ENCODE peak calls at places on chromosomes 5 and 9, in seven cellular contexts. N, D, S, K, V, L and G are unnamed samples.

GRCh38 chr5:139683295-139684271 is 35.4 kb downstream of the CXXC5 start:
- DNase-seq in N (no peak), D (no peak), S (no peak), K (no peak), V (no peak), L (no peak), G (no peak)

GRCh38 chr5:179239256-179240135 is 105.8 kb downstream of the ADAMTS2 start:
- DNase-seq in N (no peak), D (peak), S (no peak), K (no peak), V (no peak), L (peak), G (no peak)

GRCh38 chr5:30808996-30809395 is 384.5 kb upstream of the CDH6 start:
- DNase-seq in N (no peak), D (no peak), S (no peak), K (no peak), V (peak), L (no peak), G (no peak)

GRCh38 chr5:67093259-67093658 is 103.3 kb downstream of the CD180 start:
- DNase-seq in N (peak), D (no peak), S (no peak), K (no peak), V (peak), L (no peak), G (no peak)

GRCh38 chr9:122402403-122403268 is 31.8 kb downstream of the PTGS1 start:
- DNase-seq in N (peak), D (no peak), S (no peak), K (peak), V (peak), L (no peak), G (peak)

GRCh38 chr5:148374693-148375360 is 8.9 kb upstream of the FBXO38 start:
- DNase-seq in N (peak), D (peak), S (no peak), K (peak), V (peak), L (peak), G (peak)

GRCh38 chr5:123511290-123511647 is 708 bp upstream of the CSNK1G3 start:
- DNase-seq in N (peak), D (no peak), S (no peak), K (no peak), V (peak), L (no peak), G (no peak)

GRCh38 chr5:98770158-98770910 is 3.1 kb upstream of the RGMB start:
- DNase-seq in N (peak), D (no peak), S (no peak), K (peak), V (peak), L (peak), G (peak)

DNA sequence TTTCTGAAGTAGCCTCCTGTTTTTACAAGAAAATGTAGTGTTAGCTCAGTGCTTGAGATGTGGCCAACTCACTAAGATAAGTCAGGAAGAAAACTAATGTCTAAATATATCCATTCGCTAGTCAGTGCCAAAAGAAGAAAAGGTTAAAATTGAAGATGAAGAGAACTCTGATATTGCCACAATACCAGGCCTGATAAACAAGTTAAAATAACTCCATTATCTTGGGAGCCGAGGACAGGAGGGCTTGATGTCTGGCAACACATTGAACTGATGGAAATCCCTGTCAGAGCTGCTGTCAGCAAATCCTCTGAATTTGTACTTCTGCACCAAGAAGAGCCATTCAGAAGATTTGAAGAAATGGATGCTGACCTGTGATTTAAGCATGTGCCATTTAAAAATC is 103.4 kb downstream of the LRRC70 start:
- DNase-seq in N (no peak), D (no peak), S (no peak), K (no peak), V (no peak), L (no peak), G (no peak)
- TF ChIP-seq CTCF in N (no peak), D (no peak), S (no peak), K (no peak), V (no peak), L (no peak), G (no peak)

DNA sequence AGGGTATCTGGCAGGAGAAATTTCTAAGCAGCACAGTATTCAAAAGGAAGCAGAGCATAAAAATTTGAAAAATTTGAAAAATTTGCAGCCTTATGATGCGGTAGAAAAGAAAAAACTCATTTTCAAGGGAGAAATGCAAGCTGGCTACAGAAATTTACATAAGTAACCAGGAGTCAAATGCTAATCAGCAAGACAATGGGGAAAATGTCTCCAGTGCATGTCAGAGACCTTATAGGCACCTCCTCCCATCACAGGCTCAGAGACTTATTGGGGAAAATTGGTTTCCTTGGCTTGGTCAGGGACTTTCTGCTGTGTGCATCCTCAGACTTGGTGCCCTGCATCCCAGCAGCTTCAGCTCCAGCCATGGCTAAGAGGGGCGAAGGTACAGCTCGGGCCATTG is 35.8 kb downstream of the IZUMO3 start:
- DNase-seq in N (no peak), D (no peak), S (no peak), K (no peak), V (no peak), L (no peak), G (no peak)
- TF ChIP-seq CTCF in N (no peak), D (no peak), S (no peak), K (no peak), V (no peak), L (no peak), G (no peak)

DNA sequence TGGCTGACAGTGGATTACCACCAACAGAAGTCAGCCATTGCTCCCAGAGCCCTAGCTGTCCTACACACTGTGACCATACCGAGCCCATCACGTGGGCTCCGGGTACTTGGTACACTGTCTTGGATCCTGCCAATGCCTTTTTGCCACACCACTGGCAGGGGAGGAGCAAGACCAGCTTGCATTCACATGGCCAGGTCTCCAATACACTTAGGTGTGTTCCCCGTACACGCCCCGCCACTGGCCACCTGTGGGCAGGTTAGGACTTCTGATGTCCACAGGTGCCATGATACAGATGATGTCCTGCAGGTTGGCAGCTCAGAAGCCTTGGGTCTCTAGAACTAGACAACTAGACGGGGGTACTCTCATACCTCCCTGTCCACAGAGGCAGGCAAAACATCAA is 5.4 kb upstream of the DIPK1B start:
- DNase-seq in N (no peak), D (no peak), S (no peak), K (no peak), V (no peak), L (no peak), G (no peak)
- TF ChIP-seq CTCF in N (no peak), D (no peak), S (no peak), K (no peak), V (no peak), L (no peak), G (no peak)

DNA sequence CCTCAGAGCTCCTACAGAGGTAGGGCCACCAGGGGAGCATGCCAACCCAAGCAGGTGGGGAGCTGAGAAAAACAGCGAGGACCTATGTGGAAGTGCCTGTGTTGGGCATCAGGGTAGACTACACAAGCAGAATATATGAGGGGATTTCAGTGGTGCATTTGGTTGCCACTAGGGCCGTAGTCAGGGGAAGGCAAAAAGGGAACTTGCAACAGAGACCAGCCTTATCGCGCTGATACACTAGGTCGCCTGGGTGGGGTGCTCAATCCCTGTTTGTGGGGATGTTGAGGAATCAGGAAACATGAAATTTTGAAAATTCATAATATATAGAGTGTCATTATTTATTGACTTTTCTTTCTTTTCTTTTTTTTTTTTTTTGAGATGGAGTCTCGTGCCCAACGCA is 370.9 kb upstream of the PRR16 start:
- DNase-seq in N (no peak), D (peak), S (no peak), K (no peak), V (no peak), L (no peak), G (no peak)
- TF ChIP-seq CTCF in N (no peak), D (no peak), S (no peak), K (no peak), V (no peak), L (no peak), G (no peak)

DNA sequence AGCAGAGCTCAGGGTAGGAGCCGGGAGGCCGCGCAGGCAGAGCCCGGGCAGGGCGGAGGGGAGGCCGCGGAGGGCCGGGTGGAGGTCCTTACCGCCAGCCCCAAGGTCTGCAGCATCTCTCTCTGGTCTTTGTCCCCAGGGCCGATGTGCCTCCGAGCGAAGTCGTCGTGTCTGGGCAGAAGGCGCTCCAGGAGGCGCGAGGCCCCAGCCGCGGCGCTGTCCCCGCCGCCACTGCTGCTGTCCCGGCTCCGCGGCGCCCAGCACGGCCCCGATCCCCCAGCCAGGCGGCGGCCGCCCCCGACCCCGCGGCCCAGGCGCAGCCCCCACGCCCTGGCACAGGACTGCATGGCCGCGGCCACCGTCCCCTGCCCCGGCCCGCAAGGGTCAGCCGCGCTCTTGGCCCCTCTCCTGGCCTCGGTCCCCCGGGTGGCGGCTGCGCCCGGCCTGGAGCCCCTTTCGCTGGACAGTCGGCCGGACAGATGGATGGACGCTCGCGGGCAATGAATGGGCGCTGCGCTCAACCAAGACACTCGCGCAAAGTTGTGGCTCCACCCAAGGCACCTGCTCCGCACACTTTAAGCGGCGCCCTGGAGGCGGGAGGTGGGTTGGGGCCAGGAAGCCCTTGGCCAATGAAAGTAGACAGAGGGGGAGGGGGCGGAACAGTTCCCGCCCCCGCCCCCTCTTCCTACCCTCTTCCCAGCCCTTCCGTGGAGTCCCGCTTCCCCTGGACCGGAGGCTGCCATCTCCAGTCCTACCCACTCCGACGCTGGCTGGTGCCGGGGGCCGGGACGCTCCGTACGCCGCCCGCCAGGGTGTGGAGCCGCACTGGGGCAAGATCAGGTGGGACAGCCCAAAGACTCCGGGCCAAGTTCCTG is at the start of gene GLDC:
- DNase-seq in N (peak), D (peak), S (peak), K (peak), V (no peak), L (peak), G (peak)
- TF ChIP-seq CTCF in N (no peak), D (no peak), S (no peak), K (no peak), V (no peak), L (no peak), G (no peak)

DNA sequence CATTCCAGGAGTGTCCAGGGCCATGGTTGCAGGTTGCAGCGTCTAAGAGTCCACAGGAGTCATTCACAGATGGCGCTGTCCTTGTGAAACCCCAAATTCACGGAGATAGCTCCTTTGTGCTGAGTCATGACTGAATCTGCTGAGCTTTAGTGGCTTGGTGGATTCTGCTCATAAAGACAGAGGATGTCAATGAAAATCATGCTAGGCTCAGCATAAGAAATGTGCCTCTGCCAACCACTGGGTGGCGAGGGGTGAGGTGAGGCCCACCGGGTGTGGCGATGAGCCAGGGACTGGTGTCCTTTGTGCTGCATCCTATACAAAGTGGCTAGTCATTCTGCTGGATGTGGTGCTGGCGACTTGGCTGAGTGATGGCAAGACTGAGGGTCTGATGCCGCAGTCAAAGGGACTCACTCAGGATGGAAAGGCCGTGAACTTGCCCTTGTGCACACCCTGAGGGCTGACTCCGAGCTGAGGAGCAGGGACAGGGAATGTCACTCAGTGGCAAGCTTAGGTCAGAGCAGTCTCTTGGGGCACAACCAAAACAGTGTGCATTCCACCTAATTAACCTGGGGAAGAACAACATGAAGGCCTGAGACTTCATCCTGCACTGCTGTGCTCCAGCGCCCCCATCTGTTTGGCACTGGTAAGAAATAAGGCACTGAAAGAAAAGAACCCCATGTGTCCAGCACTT is 71.5 kb downstream of the DAP start:
- DNase-seq in N (no peak), D (peak), S (no peak), K (peak), V (peak), L (no peak), G (peak)
- TF ChIP-seq CTCF in N (peak), D (peak), S (no peak), K (peak), V (peak), L (no peak), G (peak)

DNA sequence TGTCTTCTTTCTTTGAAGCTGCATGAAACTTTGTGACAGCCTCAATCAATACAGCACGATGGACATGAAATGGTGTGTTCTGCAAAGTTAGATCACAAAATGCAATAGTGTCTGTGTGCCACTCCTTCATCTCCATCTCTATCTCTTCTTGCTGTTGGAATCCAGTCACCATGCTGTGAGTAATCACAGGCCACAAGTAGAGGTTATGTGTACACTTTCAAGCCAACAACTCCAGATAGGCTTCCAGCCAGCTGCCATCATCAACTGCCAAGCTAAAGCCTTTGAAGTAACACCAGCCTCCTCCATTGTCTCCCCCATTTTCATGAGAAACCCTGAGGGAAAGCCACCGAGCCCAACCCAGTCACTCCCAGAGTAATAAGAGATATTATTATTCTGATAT is 360.6 kb downstream of the PTPRD start:
- DNase-seq in N (no peak), D (no peak), S (no peak), K (no peak), V (no peak), L (no peak), G (no peak)
- TF ChIP-seq CTCF in N (no peak), D (no peak), S (no peak), K (no peak), V (no peak), L (no peak), G (no peak)